ENCODE peak calls at places on chromosomes 13 and 19, in four cellular contexts. D is K562, X is GM12878, N is HL-60. H is an unnamed sample.

GRCh38 chr19:14375582-14376291 is 5.5 kb upstream of the ADGRE5 start:
- DNase-seq in X (no peak), N (no peak), D (no peak), H (no peak)

GRCh38 chr13:44403720-44404063 is 30.1 kb downstream of the SERP2 start:
- DNase-seq in N (no peak), X (no peak), D (no peak), H (no peak)

GRCh38 chr13:106100261-106100919 is 435.1 kb downstream of the EFNB2 start:
- DNase-seq in N (no peak), X (no peak), D (no peak), H (no peak)

GRCh38 chr13:113853518-113854237 is 10.2 kb downstream of the GAS6 start:
- DNase-seq in N (no peak), X (no peak), D (peak), H (no peak)

GRCh38 chr13:110711778-110712070 is 1.8 kb upstream of the ING1 start:
- DNase-seq in X (no peak), N (no peak), D (no peak), H (no peak)

GRCh38 chr13:44746690-44747089 is 170.6 kb upstream of the TSC22D1 start:
- DNase-seq in N (no peak), X (no peak), D (no peak), H (no peak)

GRCh38 chr13:110648155-110648819 is 32.9 kb downstream of the NAXD start:
- DNase-seq in D (peak), X (no peak), N (no peak), H (no peak)

GRCh38 chr19:17796013-17796837 is 1.3 kb downstream of the B3GNT3 start:
- DNase-seq in N (no peak), D (no peak), X (no peak), H (no peak)

GRCh38 chr13:78410847-78411246 is 192.5 kb downstream of the POU4F1 start:
- DNase-seq in N (no peak), D (no peak), X (no peak), H (no peak)

GRCh38 chr19:42228640-42229039 is 8.5 kb downstream of the ZNF526 start:
- DNase-seq in X (no peak), N (no peak), D (peak), H (no peak)

GRCh38 chr13:106599875-106600797 is 32.2 kb upstream of the ARGLU1 start:
- DNase-seq in X (no peak), N (no peak), D (no peak), H (no peak)

GRCh38 chr13:70203661-70204229 is 95.5 kb upstream of the KLHL1 start:
- DNase-seq in D (no peak), N (no peak), X (no peak), H (no peak)

GRCh38 chr13:76798037-76798436 is 88.2 kb downstream of the KCTD12 start:
- DNase-seq in D (no peak), N (peak), X (no peak), H (no peak)

GRCh38 chr13:78341032-78341431 is 262.3 kb downstream of the POU4F1 start:
- DNase-seq in N (no peak), D (no peak), X (no peak), H (no peak)

GRCh38 chr13:27034678-27035111 is 136.9 kb downstream of the USP12 start:
- DNase-seq in D (no peak), N (no peak), X (no peak), H (no peak)

GRCh38 chr19:53910170-53910518 is 1.1 kb downstream of the CACNG7 start:
- DNase-seq in D (no peak), X (no peak), N (no peak), H (no peak)

GRCh38 chr13:80030491-80030890 is 310.4 kb downstream of the SPRY2 start:
- DNase-seq in N (no peak), D (no peak), X (no peak), H (no peak)

GRCh38 chr19:38726761-38727301 is 17.4 kb downstream of the CAPN12 start:
- DNase-seq in X (no peak), D (no peak), N (no peak), H (no peak)

GRCh38 chr19:31204115-31204514 is 145.1 kb downstream of the TSHZ3 start:
- DNase-seq in X (no peak), D (no peak), N (no peak), H (no peak)

GRCh38 chr19:43584484-43584883 is 8.9 kb downstream of the PINLYP start:
- DNase-seq in D (no peak), N (no peak), X (no peak), H (no peak)

GRCh38 chr19:14550201-14550754 is 20.9 kb downstream of the TECR start:
- DNase-seq in N (no peak), D (peak), X (no peak), H (no peak)

GRCh38 chr13:77919351-77920294 is 992 bp upstream of the EDNRB start:
- DNase-seq in N (no peak), X (no peak), D (no peak), H (no peak)

GRCh38 chr19:6057651-6058365 is 52.5 kb downstream of the RFX2 start:
- DNase-seq in D (no peak), N (no peak), X (no peak), H (no peak)

GRCh38 chr19:45323671-45324081 is 1.0 kb upstream of the CKM start:
- DNase-seq in N (no peak), X (no peak), D (no peak), H (no peak)

GRCh38 chr19:21604941-21605548 is 99.6 kb downstream of the ZNF429 start:
- DNase-seq in D (no peak), N (no peak), X (no peak), H (no peak)

GRCh38 chr19:18541258-18541991 is 1.9 kb downstream of the FKBP8 start:
- DNase-seq in X (no peak), N (no peak), D (no peak), H (no peak)

GRCh38 chr19:56538254-56538760 is 441 bp upstream of the ZFP28 start:
- DNase-seq in N (peak), X (peak), D (no peak), H (peak)

GRCh38 chr19:7554990-7555864 is 19.7 kb downstream of the PNPLA6 start:
- DNase-seq in D (peak), X (no peak), N (no peak), H (peak)

GRCh38 chr13:113064534-113065405 is 40.8 kb upstream of the F7 start:
- DNase-seq in N (no peak), D (peak), X (no peak), H (no peak)

GRCh38 chr19:31985001-31985605 is 360.3 kb upstream of the ZNF507 start:
- DNase-seq in X (no peak), D (no peak), N (no peak), H (no peak)

GRCh38 chr19:40502647-40503046 is 35.8 kb downstream of the SPTBN4 start:
- DNase-seq in D (peak), N (no peak), X (no peak), H (no peak)

GRCh38 chr19:40690699-40691420 is 409 bp upstream of the NUMBL start:
- DNase-seq in D (peak), N (peak), X (peak), H (peak)

GRCh38 chr19:48551437-48552302 is at the start of gene SULT2B1:
- DNase-seq in X (no peak), D (no peak), N (no peak), H (no peak)

GRCh38 chr19:30393729-30394480 is 21.7 kb downstream of the ZNF536 start:
- DNase-seq in N (no peak), X (no peak), D (no peak), H (no peak)

GRCh38 chr13:30615851-30616311 is 1.8 kb upstream of the USPL1 start:
- DNase-seq in X (no peak), N (no peak), D (peak), H (no peak)

GRCh38 chr19:788821-789472 is 8.3 kb upstream of the PTBP1 start:
- DNase-seq in X (no peak), N (no peak), D (no peak), H (no peak)

GRCh38 chr13:50798923-50799322 is 44.6 kb downstream of the DLEU7 start:
- DNase-seq in D (no peak), X (no peak), N (no peak), H (no peak)

GRCh38 chr19:45798995-45799517 is 6.4 kb upstream of the DMWD start:
- DNase-seq in X (peak), N (no peak), D (peak), H (peak)

GRCh38 chr19:18435848-18436631 is 1.9 kb downstream of the ISYNA1 start:
- DNase-seq in N (no peak), X (no peak), D (no peak), H (no peak)

GRCh38 chr13:65892859-65893258 is 1337.3 kb downstream of the PCDH9 start:
- DNase-seq in X (no peak), N (no peak), D (no peak), H (no peak)

GRCh38 chr13:48816696-48817095 is 159.0 kb upstream of the FNDC3A start:
- DNase-seq in X (no peak), D (no peak), N (no peak), H (no peak)
- TF ChIP-seq SPI1 in X (no peak), D (no peak), N (no peak), H (no peak)

DNA sequence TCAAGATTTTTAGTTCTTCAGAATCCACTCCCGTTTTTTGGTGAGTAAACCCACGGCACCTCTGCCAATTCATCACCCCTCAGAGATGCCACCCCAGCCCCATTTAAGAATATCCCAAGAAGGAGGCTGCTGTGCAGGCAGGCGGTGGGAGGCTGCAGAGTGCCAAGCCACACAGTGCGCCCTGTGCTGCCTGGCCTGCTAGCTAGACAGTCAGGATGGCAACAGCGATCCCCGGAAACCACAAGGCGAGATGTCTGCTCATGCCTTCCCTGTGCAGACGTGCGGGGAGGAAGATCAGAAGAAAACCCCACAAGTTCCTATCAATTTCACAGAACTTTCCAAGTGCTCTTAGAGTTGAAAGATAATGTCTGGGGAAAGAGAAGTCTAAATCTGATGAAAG is 64.8 kb upstream of the GPR183 start:
- DNase-seq in N (no peak), D (no peak), X (no peak), H (no peak)
- TF ChIP-seq SPI1 in N (peak), D (no peak), X (no peak), H (no peak)

GRCh38 chr13:100809856-100810255 is 135.3 kb upstream of the TMTC4 start:
- DNase-seq in N (no peak), D (no peak), X (no peak), H (no peak)
- TF ChIP-seq SPI1 in N (no peak), D (no peak), X (no peak), H (no peak)

GRCh38 chr19:50477751-50478515 is 1.3 kb upstream of the GARIN5A start:
- DNase-seq in X (no peak), N (no peak), D (no peak), H (no peak)

GRCh38 chr19:50476943-50477264 is 256 bp upstream of the GARIN5A start:
- DNase-seq in D (no peak), X (no peak), N (no peak), H (no peak)

GRCh38 chr19:50480281-50481111 is 3.8 kb upstream of the GARIN5A start:
- DNase-seq in N (no peak), X (no peak), D (no peak), H (no peak)

GRCh38 chr19:50479761-50480251 is 3.2 kb upstream of the GARIN5A start:
- DNase-seq in D (no peak), N (no peak), X (no peak), H (no peak)

DNA sequence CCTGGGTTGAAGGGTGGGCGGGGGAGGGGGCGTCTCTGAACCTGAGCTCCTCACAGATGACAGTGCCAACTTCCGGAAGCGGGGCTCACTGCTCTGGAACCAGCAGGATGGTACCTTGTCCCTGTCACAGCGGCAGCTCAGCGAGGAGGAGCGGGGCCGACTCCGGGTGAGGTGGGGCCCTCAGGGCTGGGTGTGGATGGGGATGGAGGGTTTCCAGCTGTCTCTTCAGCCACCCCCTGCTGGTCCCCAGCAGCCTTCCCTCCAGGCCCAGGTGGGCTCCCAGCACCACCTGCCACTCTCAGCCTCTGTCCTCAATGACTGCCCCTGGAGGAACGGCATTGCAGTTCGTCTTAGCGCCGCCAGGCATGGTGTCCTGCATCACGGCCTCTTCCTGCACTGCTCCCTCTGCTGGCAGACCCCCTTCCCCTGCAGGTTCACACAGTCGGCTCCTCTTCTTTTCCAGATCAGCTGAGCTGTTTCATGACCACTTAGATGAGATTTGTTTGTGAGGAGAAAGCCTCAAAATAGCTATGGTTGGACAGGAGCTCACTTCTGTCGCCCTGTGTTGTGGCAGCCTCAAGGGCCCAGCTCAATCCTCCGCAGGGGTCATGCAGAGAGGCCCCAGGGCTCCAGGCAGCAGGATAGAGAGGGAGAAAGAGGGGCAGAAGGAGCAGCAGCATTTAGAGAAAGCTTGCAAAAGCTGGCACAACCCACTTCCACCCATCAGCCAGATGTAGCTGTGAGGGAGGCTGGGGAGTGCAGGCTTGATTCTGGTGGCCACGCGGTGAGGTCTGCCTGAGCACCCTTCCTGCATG is 2.5 kb upstream of the GARIN5A start:
- DNase-seq in N (no peak), D (peak), X (no peak), H (no peak)
- TF ChIP-seq SPI1 in N (no peak), D (no peak), X (no peak), H (no peak)

GRCh38 chr13:74110053-74110452 is 24.2 kb downstream of the KLF12 start:
- DNase-seq in X (no peak), N (no peak), D (no peak), H (no peak)
- TF ChIP-seq SPI1 in X (no peak), N (no peak), D (no peak), H (no peak)

DNA sequence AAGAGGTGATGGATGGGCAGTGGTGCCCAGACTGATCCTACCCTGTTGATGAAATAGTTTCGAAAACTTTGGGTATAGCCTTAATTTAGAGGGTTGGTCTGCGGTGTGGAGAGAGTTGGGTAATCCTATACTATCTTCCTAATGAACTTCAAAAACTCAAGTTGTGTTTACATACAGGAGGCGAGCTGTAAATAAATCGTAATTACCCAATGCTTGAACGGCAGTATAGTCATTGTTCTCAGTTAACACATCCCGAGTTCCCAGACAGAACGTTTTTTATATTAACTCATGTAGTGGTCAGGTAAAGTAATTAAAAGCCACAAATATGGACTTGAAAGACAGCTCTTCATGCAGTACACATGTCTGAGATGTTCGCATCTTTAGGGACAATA is 1.5 kb downstream of the PDS5B start:
- DNase-seq in D (peak), X (no peak), N (peak), H (no peak)
- TF ChIP-seq SPI1 in D (no peak), X (no peak), N (no peak), H (no peak)

GRCh38 chr13:97977982-97978381 is 24.5 kb downstream of the IPO5 start:
- DNase-seq in X (no peak), D (no peak), N (no peak), H (no peak)

GRCh38 chr13:97977376-97977705 is 23.9 kb downstream of the IPO5 start:
- DNase-seq in D (peak), X (no peak), N (no peak), H (no peak)

GRCh38 chr13:97979556-97979955 is 26.1 kb downstream of the IPO5 start:
- DNase-seq in N (no peak), D (no peak), X (no peak), H (no peak)

GRCh38 chr13:97976551-97977375 is 23.3 kb downstream of the IPO5 start:
- DNase-seq in X (no peak), N (no peak), D (peak), H (peak)

GRCh38 chr13:97978661-97979450 is 25.4 kb downstream of the IPO5 start:
- DNase-seq in X (no peak), D (no peak), N (no peak), H (no peak)
- TF ChIP-seq SPI1 in X (no peak), D (no peak), N (no peak), H (no peak)

H was measured in GM12891.